ENCODE peak calls at places on chromosomes 16 and 17, in ten cellular contexts. One of them, this sample, is unnamed.

GRCh38 chr17:66985338-66985737 is 20.8 kb downstream of the CACNG4 start:
- DNase-seq in adrenal gland: no peak
- DNase-seq in thyroid gland: no peak
- DNase-seq in K562: no peak
- DNase-seq in lower leg skin: no peak
- DNase-seq in A549: no peak
- DNase-seq in stomach: no peak
- DNase-seq in NB4: no peak
- DNase-seq in prostate gland: no peak
- DNase-seq in vagina: no peak
- DNase-seq in this sample: no peak

GRCh38 chr16:85615014-85615851 is 2.1 kb downstream of the GSE1 start:
- DNase-seq in NB4: peak
- DNase-seq in vagina: no peak
- DNase-seq in prostate gland: peak
- DNase-seq in A549: peak
- DNase-seq in adrenal gland: peak
- DNase-seq in thyroid gland: peak
- DNase-seq in K562: no peak
- DNase-seq in stomach: peak
- DNase-seq in lower leg skin: peak
- DNase-seq in this sample: peak

GRCh38 chr16:49492090-49492801 is 118.6 kb downstream of the C16orf78 start:
- DNase-seq in NB4: peak
- DNase-seq in stomach: peak
- DNase-seq in adrenal gland: peak
- DNase-seq in vagina: no peak
- DNase-seq in K562: peak
- DNase-seq in lower leg skin: peak
- DNase-seq in prostate gland: peak
- DNase-seq in A549: peak
- DNase-seq in thyroid gland: peak
- DNase-seq in this sample: peak

GRCh38 chr16:81175325-81175891 is 63.1 kb upstream of the BCO1 start:
- DNase-seq in A549: peak
- DNase-seq in adrenal gland: peak
- DNase-seq in prostate gland: peak
- DNase-seq in NB4: no peak
- DNase-seq in K562: no peak
- DNase-seq in vagina: no peak
- DNase-seq in stomach: no peak
- DNase-seq in thyroid gland: no peak
- DNase-seq in lower leg skin: no peak
- DNase-seq in this sample: no peak

GRCh38 chr17:73605444-73605843 is 38.8 kb downstream of the SDK2 start:
- DNase-seq in vagina: no peak
- DNase-seq in adrenal gland: no peak
- DNase-seq in lower leg skin: no peak
- DNase-seq in thyroid gland: no peak
- DNase-seq in K562: no peak
- DNase-seq in NB4: no peak
- DNase-seq in prostate gland: no peak
- DNase-seq in A549: no peak
- DNase-seq in stomach: no peak
- DNase-seq in this sample: no peak

GRCh38 chr17:40314557-40314953 is 5.6 kb downstream of the RARA start:
- DNase-seq in NB4: peak
- DNase-seq in stomach: peak
- DNase-seq in adrenal gland: peak
- DNase-seq in K562: no peak
- DNase-seq in thyroid gland: peak
- DNase-seq in lower leg skin: peak
- DNase-seq in vagina: no peak
- DNase-seq in prostate gland: peak
- DNase-seq in A549: peak
- DNase-seq in this sample: peak

GRCh38 chr17:77834170-77835115 is 124.1 kb upstream of the TNRC6C start:
- DNase-seq in adrenal gland: peak
- DNase-seq in prostate gland: no peak
- DNase-seq in A549: peak
- DNase-seq in K562: peak
- DNase-seq in NB4: peak
- DNase-seq in vagina: no peak
- DNase-seq in lower leg skin: no peak
- DNase-seq in stomach: peak
- DNase-seq in thyroid gland: peak
- DNase-seq in this sample: peak

GRCh38 chr17:30720013-30720471 is 104.5 kb downstream of the CRLF3 start:
- DNase-seq in NB4: no peak
- DNase-seq in prostate gland: no peak
- DNase-seq in lower leg skin: peak
- DNase-seq in K562: no peak
- DNase-seq in thyroid gland: no peak
- DNase-seq in stomach: peak
- DNase-seq in adrenal gland: peak
- DNase-seq in A549: no peak
- DNase-seq in vagina: peak
- DNase-seq in this sample: no peak

GRCh38 chr17:72683506-72684404 is 408.7 kb downstream of the SLC39A11 start:
- DNase-seq in lower leg skin: no peak
- DNase-seq in thyroid gland: peak
- DNase-seq in adrenal gland: peak
- DNase-seq in NB4: peak
- DNase-seq in A549: peak
- DNase-seq in vagina: no peak
- DNase-seq in stomach: peak
- DNase-seq in prostate gland: peak
- DNase-seq in K562: no peak
- DNase-seq in this sample: no peak

GRCh38 chr16:72942021-72942420 is 105.9 kb downstream of the ZFHX3 start:
- DNase-seq in stomach: no peak
- DNase-seq in thyroid gland: no peak
- DNase-seq in prostate gland: no peak
- DNase-seq in adrenal gland: no peak
- DNase-seq in K562: no peak
- DNase-seq in vagina: no peak
- DNase-seq in A549: no peak
- DNase-seq in lower leg skin: no peak
- DNase-seq in NB4: no peak
- DNase-seq in this sample: no peak

GRCh38 chr17:44108440-44109311 is 14.8 kb downstream of the HDAC5 start:
- DNase-seq in stomach: peak
- DNase-seq in A549: peak
- DNase-seq in prostate gland: peak
- DNase-seq in K562: peak
- DNase-seq in vagina: no peak
- DNase-seq in lower leg skin: peak
- DNase-seq in thyroid gland: peak
- DNase-seq in adrenal gland: peak
- DNase-seq in NB4: no peak
- DNase-seq in this sample: no peak

GRCh38 chr16:67243481-67243880 is 3.8 kb downstream of the FHOD1 start:
- DNase-seq in NB4: no peak
- DNase-seq in stomach: no peak
- DNase-seq in thyroid gland: no peak
- DNase-seq in K562: no peak
- DNase-seq in vagina: no peak
- DNase-seq in A549: no peak
- DNase-seq in lower leg skin: no peak
- DNase-seq in prostate gland: no peak
- DNase-seq in adrenal gland: peak
- DNase-seq in this sample: no peak

GRCh38 chr17:82240506-82241182 is 11.8 kb downstream of the SLC16A3 start:
- DNase-seq in K562: no peak
- DNase-seq in prostate gland: no peak
- DNase-seq in lower leg skin: no peak
- DNase-seq in stomach: no peak
- DNase-seq in thyroid gland: peak
- DNase-seq in vagina: no peak
- DNase-seq in A549: no peak
- DNase-seq in adrenal gland: no peak
- DNase-seq in NB4: no peak
- DNase-seq in this sample: no peak
- TF ChIP-seq POLR2A in K562: no peak
- TF ChIP-seq POLR2A in prostate gland: no peak
- TF ChIP-seq POLR2A in lower leg skin: no peak
- TF ChIP-seq POLR2A in stomach: no peak
- TF ChIP-seq POLR2A in thyroid gland: no peak
- TF ChIP-seq POLR2A in vagina: no peak
- TF ChIP-seq POLR2A in A549: no peak
- TF ChIP-seq POLR2A in adrenal gland: no peak
- TF ChIP-seq POLR2A in NB4: no peak
- TF ChIP-seq POLR2A in this sample: no peak

DNA sequence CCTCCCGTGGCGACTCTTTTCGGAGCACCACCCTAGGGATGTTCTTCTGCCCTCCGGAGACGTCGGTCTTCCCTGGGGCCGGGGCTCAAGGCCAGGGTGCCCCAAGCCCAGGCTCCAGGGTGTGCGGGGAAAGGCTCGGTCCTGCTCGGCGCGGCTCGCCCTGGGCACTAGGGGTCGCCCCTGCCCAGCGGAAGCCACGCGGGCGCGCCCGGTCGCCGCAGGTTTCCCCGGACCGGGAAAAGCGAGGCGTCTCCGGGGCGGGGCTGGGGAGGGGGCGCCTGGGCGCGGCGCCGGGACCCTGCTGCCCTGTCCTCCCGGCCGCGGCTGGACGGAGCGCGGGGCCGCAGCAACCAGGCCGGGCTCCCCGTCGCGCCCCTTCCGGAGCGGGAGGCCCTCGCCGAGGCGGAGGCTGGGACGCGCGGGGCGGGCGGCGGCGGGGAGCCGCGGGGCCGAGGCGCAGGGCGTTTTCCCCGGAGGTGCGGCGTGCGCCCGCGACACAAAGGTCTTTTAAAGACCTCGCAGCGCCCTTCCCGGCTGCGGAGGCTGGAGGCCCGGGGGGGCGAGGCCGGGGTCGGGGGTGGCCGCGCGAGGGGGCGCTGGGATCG is 76.4 kb downstream of the MRC2 start:
- DNase-seq in K562: peak
- DNase-seq in prostate gland: peak
- DNase-seq in adrenal gland: peak
- DNase-seq in lower leg skin: peak
- DNase-seq in thyroid gland: peak
- DNase-seq in stomach: peak
- DNase-seq in A549: peak
- DNase-seq in NB4: peak
- DNase-seq in vagina: no peak
- DNase-seq in this sample: peak
- TF ChIP-seq POLR2A in K562: no peak
- TF ChIP-seq POLR2A in prostate gland: no peak
- TF ChIP-seq POLR2A in adrenal gland: no peak
- TF ChIP-seq POLR2A in lower leg skin: no peak
- TF ChIP-seq POLR2A in thyroid gland: no peak
- TF ChIP-seq POLR2A in stomach: no peak
- TF ChIP-seq POLR2A in A549: no peak
- TF ChIP-seq POLR2A in NB4: no peak
- TF ChIP-seq POLR2A in vagina: no peak
- TF ChIP-seq POLR2A in this sample: no peak

DNA sequence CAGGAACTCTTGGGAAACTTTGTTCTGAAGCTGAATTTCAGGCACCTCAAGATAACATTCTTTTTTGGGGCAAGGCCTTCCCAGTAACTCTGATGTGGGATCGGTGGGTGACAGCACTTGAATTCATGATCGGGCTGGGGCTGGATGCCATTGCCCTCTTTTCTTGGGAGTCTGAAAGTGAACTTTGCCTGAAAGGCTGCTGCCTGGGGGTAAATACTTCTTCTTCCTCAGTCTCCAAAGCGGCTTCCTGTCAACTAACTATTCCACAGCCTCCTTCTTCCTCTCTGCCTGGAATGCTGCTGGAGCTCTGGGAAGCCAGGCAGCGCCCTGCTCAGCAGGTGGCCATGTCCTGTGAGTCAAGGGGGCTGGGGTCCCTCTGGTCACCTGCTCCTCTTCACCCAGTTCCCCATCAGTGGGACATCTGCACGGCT is 79.5 kb downstream of the WIPI1 start:
- DNase-seq in NB4: no peak
- DNase-seq in lower leg skin: no peak
- DNase-seq in vagina: no peak
- DNase-seq in thyroid gland: no peak
- DNase-seq in prostate gland: no peak
- DNase-seq in K562: no peak
- DNase-seq in adrenal gland: no peak
- DNase-seq in stomach: no peak
- DNase-seq in A549: no peak
- DNase-seq in this sample: no peak
- TF ChIP-seq POLR2A in NB4: no peak
- TF ChIP-seq POLR2A in lower leg skin: no peak
- TF ChIP-seq POLR2A in vagina: no peak
- TF ChIP-seq POLR2A in thyroid gland: no peak
- TF ChIP-seq POLR2A in prostate gland: no peak
- TF ChIP-seq POLR2A in K562: no peak
- TF ChIP-seq POLR2A in adrenal gland: no peak
- TF ChIP-seq POLR2A in stomach: no peak
- TF ChIP-seq POLR2A in A549: no peak
- TF ChIP-seq POLR2A in this sample: no peak

GRCh38 chr17:45320931-45321461 is 4.2 kb upstream of the MAP3K14 start:
- DNase-seq in stomach: no peak
- DNase-seq in K562: peak
- DNase-seq in A549: peak
- DNase-seq in adrenal gland: no peak
- DNase-seq in vagina: no peak
- DNase-seq in thyroid gland: no peak
- DNase-seq in prostate gland: peak
- DNase-seq in lower leg skin: no peak
- DNase-seq in NB4: peak
- DNase-seq in this sample: peak
- TF ChIP-seq POLR2A in stomach: no peak
- TF ChIP-seq POLR2A in K562: no peak
- TF ChIP-seq POLR2A in A549: no peak
- TF ChIP-seq POLR2A in adrenal gland: no peak
- TF ChIP-seq POLR2A in vagina: no peak
- TF ChIP-seq POLR2A in thyroid gland: no peak
- TF ChIP-seq POLR2A in prostate gland: no peak
- TF ChIP-seq POLR2A in lower leg skin: no peak
- TF ChIP-seq POLR2A in NB4: no peak
- TF ChIP-seq POLR2A in this sample: no peak

This sample was measured in erythroblast.